ENCODE peak calls at places on chromosomes 7 and 10, in eight cellular contexts. I is osteoblast, T is heart right ventricle, G is SK-N-SH, N is neural progenitor cell, M is left ventricle myocardium inferior, Z is AG04450, H is upper lobe of right lung. V is an unnamed sample.

GRCh38 chr10:128069351-128070051 is 56.7 kb downstream of the MKI67 start:
- DNase-seq in G (peak; percentile 85), M (peak; percentile 67), T (peak; percentile 73), I (peak; percentile 97), Z (peak; percentile 33), N (peak; percentile 90), H (peak; percentile 78), V (peak; percentile 71)

GRCh38 chr10:132183046-132183445 is 3.7 kb upstream of the DPYSL4 start:
- DNase-seq in G (no peak), Z (no peak), H (no peak), N (no peak), I (no peak), M (no peak), T (no peak), V (no peak)

GRCh38 chr7:50806143-50806542 is 23.4 kb upstream of the GRB10 start:
- DNase-seq in M (no peak), T (no peak), G (no peak), N (no peak), H (no peak), I (no peak), Z (no peak), V (no peak)

GRCh38 chr10:74760042-74760979 is 66.1 kb upstream of the KAT6B start:
- DNase-seq in Z (no peak), H (no peak), I (no peak), T (no peak), N (no peak), M (no peak), G (no peak), V (no peak)

GRCh38 chr10:81018898-81019890 is 481.5 kb downstream of the SH2D4B start:
- DNase-seq in T (no peak), H (no peak), N (peak; percentile 73), G (peak; percentile 42), M (no peak), I (peak; percentile 38), Z (no peak), V (no peak)

GRCh38 chr7:74619235-74619860 is 38.2 kb upstream of the GTF2I start:
- DNase-seq in N (peak; percentile 26), T (no peak), I (no peak), Z (no peak), G (no peak), H (no peak), M (no peak), V (no peak)

GRCh38 chr7:100380180-100380579 is 6.9 kb downstream of the PILRA start:
- DNase-seq in I (no peak), M (no peak), N (no peak), T (no peak), G (no peak), Z (no peak), H (no peak), V (no peak)

GRCh38 chr10:63593576-63593975 is 72.4 kb downstream of the REEP3 start:
- DNase-seq in Z (no peak), M (no peak), I (peak; percentile 56), T (no peak), G (no peak), H (no peak), N (no peak), V (no peak)

GRCh38 chr10:84076540-84077195 is 62.6 kb upstream of the GHITM start:
- DNase-seq in M (no peak), G (no peak), H (no peak), Z (peak; percentile 1), N (peak; percentile 11), I (no peak), T (no peak), V (no peak)
- TF ChIP-seq CTCF in M (peak; percentile 26), G (peak; percentile 44), H (no peak), Z (peak; percentile 56), N (peak; percentile 50), I (peak; percentile 32), T (no peak), V (no peak)

DNA sequence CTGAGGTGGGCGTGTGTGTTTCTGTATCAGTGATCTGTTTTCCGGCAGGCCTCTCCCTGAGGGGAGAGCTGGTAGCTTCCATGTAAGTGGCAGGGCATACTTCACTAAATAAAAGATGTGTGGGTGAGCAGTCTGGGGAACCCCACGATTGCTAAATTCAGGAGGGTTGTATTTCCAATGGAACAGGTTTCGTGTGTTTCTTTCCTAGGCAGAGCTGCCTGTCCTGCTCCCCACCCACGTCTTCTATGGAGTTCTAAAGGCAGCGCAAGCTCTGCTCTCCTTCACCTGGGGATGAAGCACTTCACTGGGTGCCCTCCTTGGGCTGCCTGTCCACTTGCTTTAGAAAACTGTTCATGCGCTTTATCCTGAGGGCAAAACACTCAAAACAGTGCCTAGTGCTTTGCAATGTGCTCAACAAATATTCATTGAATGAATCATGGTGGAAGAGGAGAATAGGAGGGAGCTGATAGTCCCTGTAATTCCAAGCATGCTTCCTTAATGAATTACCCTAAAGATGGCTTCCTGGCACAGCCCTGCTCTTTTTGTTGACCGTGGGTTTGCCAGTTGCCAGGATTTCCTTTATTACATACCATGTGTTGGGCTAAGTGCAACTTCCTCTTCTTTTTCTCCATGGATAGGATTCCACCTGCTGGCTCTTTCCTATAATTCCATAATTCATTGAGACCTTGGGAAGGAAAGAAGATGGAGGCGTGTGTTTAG is 50.6 kb upstream of the SRPK2 start:
- DNase-seq in G (peak; percentile 32), Z (peak; percentile 38), H (peak; percentile 39), M (no peak), I (peak; percentile 89), N (no peak), T (no peak), V (no peak)
- TF ChIP-seq CTCF in G (peak; percentile 35), Z (peak; percentile 9), H (no peak), M (no peak), I (peak; percentile 18), N (no peak), T (no peak), V (no peak)

DNA sequence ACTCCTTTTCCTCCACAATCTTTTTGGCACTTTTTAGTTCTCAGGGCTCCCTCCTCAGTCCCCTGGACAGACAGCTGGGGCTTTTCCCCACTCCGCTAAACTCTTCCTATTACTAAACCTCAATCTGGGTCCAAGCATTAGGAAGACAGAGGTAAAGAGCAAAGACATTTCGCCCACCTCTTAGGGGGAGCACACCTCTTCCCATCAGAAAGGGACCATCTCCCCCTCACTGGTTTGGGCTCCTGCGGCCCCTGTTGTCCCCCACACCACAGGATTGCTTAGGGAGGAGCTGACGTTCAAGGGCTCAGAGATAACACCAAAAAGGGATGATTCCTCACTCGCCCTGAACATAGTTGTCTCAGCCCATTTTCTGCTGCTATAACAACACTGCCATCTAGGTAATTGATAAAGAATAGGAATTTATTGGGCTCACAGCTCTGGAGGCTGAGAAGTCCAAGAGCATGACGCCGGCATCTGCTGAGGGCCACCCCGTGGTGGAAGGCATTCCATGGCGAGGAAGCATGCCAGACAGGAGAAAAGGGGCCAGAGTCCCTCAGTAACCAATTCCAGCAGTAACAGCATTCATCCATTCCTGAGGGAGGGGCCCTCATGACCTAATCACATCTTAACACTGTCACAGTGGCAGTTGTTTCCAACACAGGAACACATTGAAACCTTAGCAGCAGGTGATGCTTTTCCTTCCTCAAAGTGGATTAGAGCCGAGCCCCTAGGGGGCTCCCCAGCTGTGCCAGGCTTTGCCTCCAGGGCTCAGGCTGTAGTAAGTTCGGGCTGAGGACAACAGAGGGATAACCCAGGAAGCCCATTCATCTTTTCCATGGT is 209.6 kb downstream of the EBF3 start:
- DNase-seq in G (no peak), Z (no peak), H (no peak), I (no peak), T (no peak), M (no peak), N (no peak), V (no peak)
- TF ChIP-seq CTCF in G (no peak), Z (no peak), H (no peak), I (no peak), T (no peak), M (no peak), N (no peak), V (no peak)

GRCh38 chr7:94449151-94449725 is 54.5 kb downstream of the COL1A2 start:
- DNase-seq in Z (no peak), M (no peak), N (peak; percentile 33), T (no peak), I (peak; percentile 2), G (peak; percentile 49), H (no peak), V (no peak)
- TF ChIP-seq CTCF in Z (peak; percentile 65), M (peak; percentile 69), N (peak; percentile 64), T (peak; percentile 60), I (peak; percentile 65), G (peak; percentile 88), H (peak; percentile 65), V (peak; percentile 26)

DNA sequence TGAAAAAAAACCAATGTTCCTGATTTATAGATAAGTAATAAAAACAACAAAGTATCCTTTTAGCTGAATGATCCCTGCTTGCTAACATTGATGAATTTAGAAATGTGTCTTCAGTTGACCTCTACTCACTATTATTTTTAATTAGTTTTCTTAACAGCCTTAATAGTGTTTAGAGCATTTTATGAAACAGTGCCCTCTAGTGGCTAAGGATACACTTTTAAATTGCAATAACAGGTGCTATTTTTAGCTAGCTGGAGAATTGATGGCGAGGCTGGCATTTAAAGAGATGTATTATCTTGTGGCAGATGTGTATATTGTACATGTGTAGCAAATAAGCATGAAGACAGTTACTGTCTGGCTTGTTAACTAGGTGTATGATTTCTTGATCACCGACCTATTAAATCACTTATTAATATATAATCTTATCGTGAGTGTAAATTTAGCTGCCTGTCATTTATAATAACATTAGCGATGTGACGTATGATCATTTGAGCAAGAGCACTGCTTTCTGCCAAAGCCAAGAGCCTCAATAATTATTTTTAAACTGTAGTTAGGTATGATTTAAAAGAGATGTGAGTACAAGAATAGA is 451.9 kb downstream of the DPP6 start:
- DNase-seq in N (peak; percentile 73), M (no peak), Z (no peak), T (no peak), I (no peak), G (peak; percentile 47), H (no peak), V (no peak)
- TF ChIP-seq CTCF in N (peak; percentile 83), M (peak; percentile 70), Z (peak; percentile 46), T (peak; percentile 66), I (peak; percentile 50), G (peak; percentile 78), H (peak; percentile 58), V (peak; percentile 67)

GRCh38 chr10:15267496-15267895 is 99.0 kb upstream of the NMT2 start:
- DNase-seq in G (no peak), Z (no peak), M (no peak), I (peak; percentile 19), H (no peak), N (no peak), T (no peak), V (no peak)
- TF ChIP-seq CTCF in G (no peak), Z (peak; percentile 3), M (no peak), I (peak; percentile 21), H (no peak), N (no peak), T (no peak), V (no peak)

DNA sequence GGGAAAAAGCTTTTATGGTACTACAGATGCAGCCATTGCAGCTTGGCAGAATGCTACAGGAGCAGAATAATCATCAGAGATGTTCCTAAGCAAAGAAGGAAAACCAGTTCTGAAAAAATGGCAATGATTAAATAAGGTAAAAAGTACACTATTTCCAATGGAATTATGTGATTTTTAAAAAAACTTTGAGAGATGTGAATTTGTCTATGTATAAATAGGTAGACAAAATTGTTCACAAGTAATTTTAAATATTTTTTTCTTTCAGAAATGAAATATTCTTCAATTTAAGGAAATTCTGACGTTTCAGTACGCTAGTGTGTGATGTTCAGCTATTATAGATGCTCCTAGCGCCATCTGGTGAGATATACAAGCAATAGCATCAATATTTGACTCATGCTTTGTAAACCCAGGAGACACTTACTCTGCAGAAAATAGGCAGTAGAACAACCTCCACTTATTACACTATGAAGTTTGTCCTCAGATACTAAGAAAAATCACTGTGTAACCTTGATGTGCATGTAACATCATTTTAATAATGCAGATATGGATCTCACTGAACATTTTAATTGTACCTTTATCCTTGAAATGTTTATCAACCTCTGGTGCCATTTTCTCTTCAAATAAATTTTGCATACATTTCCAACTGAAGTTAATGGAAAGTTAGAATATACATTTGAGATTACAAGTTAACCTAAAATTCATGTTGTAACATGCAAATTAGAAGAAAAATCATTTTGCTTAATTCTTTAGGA is 151.4 kb upstream of the FAM3C start:
- DNase-seq in G (peak; percentile 51), T (no peak), Z (peak; percentile 29), N (peak; percentile 75), H (no peak), M (no peak), I (peak; percentile 39), V (no peak)
- TF ChIP-seq CTCF in G (peak; percentile 98), T (peak; percentile 88), Z (peak; percentile 79), N (peak; percentile 88), H (peak; percentile 78), M (peak; percentile 87), I (peak; percentile 76), V (peak; percentile 82)

V was measured in CD14-positive monocyte.